ENCODE peak calls at places on chromosomes 2 and 18, in four cellular contexts. S is astrocyte of the spinal cord, V is heart left ventricle, E is thyroid gland. Z is an unnamed sample.

GRCh38 chr18:48222118-48222517 is 187.1 kb downstream of the ZBTB7C start:
- DNase-seq in S (no peak), E (peak), V (no peak), Z (no peak)

GRCh38 chr2:230225486-230225885 is at the start of gene SP140:
- DNase-seq in V (peak), S (no peak), E (no peak), Z (no peak)

GRCh38 chr2:144686518-144687215 is 166.7 kb upstream of the ZEB2 start:
- DNase-seq in S (no peak), V (no peak), E (no peak), Z (no peak)

GRCh38 chr18:9708882-9709877 is 1.1 kb downstream of the RAB31 start:
- DNase-seq in S (no peak), V (no peak), E (no peak), Z (no peak)

GRCh38 chr2:105775809-105776559 is 31.3 kb downstream of the NCK2 start:
- DNase-seq in E (no peak), S (no peak), V (no peak), Z (no peak)

GRCh38 chr2:233410191-233410760 is 56.0 kb downstream of the DGKD start:
- DNase-seq in V (no peak), S (no peak), E (no peak), Z (no peak)

GRCh38 chr18:42446195-42446594 is 491.2 kb downstream of the PIK3C3 start:
- DNase-seq in E (no peak), S (peak), V (no peak), Z (no peak)

GRCh38 chr2:20650412-20650879 is 452 bp downstream of the HS1BP3 start:
- DNase-seq in S (no peak), E (no peak), V (peak), Z (no peak)

GRCh38 chr18:31954349-31954748 is 11.4 kb upstream of the TRAPPC8 start:
- DNase-seq in V (no peak), S (no peak), E (no peak), Z (no peak)

GRCh38 chr2:122739732-122740593 is 984.5 kb downstream of the TSN start:
- DNase-seq in V (no peak), E (no peak), S (no peak), Z (no peak)

GRCh38 chr2:30249354-30249753 is 18.0 kb downstream of the LBH start:
- DNase-seq in V (no peak), E (no peak), S (no peak), Z (no peak)

GRCh38 chr2:105722726-105723297 is 21.9 kb upstream of the NCK2 start:
- DNase-seq in E (no peak), S (no peak), V (no peak), Z (no peak)

GRCh38 chr2:126635281-126635680 is 20.7 kb upstream of the GYPC start:
- DNase-seq in E (no peak), S (peak), V (no peak), Z (no peak)

GRCh38 chr18:48493856-48494255 is 45.0 kb upstream of the CTIF start:
- DNase-seq in E (no peak), S (peak), V (no peak), Z (no peak)

GRCh38 chr2:210994104-210994503 is 437.7 kb downstream of the CPS1 start:
- DNase-seq in S (no peak), V (no peak), E (no peak), Z (no peak)

GRCh38 chr2:32161296-32161695 is 4.4 kb upstream of the SLC30A6 start:
- DNase-seq in S (no peak), E (no peak), V (no peak), Z (no peak)

GRCh38 chr2:220163486-220163885 is 536.1 kb downstream of the SLC4A3 start:
- DNase-seq in E (no peak), V (no peak), S (no peak), Z (no peak)

GRCh38 chr2:220162320-220162719 is 534.9 kb downstream of the SLC4A3 start:
- DNase-seq in V (no peak), S (no peak), E (no peak), Z (peak)

GRCh38 chr2:220166616-220167015 is 539.2 kb downstream of the SLC4A3 start:
- DNase-seq in E (no peak), V (no peak), S (no peak), Z (no peak)

GRCh38 chr2:220167956-220168355 is 540.5 kb downstream of the SLC4A3 start:
- DNase-seq in E (no peak), S (no peak), V (no peak), Z (no peak)

DNA sequence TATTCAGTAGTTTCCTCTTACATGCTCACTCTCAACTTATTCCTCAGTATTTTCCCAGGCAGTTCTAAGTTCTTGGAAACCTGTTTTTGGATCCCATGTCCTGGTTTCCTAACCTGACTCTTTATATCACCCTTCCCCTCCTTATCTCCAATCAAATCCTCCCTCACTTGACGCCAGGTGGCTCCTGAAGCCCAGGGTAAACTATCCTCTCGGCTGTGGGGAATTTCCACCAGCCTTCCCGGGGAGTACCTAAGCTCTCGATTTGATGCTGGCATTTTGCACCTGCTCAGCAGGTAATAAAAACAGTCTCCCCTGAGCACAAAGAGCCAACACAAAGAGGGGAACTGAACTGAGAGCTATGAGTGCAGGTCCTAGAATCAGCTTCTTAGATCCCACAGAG is 538.0 kb downstream of the SLC4A3 start:
- DNase-seq in V (no peak), S (no peak), E (peak), Z (no peak)
- TF ChIP-seq CTCF in V (no peak), S (no peak), E (no peak), Z (no peak)

DNA sequence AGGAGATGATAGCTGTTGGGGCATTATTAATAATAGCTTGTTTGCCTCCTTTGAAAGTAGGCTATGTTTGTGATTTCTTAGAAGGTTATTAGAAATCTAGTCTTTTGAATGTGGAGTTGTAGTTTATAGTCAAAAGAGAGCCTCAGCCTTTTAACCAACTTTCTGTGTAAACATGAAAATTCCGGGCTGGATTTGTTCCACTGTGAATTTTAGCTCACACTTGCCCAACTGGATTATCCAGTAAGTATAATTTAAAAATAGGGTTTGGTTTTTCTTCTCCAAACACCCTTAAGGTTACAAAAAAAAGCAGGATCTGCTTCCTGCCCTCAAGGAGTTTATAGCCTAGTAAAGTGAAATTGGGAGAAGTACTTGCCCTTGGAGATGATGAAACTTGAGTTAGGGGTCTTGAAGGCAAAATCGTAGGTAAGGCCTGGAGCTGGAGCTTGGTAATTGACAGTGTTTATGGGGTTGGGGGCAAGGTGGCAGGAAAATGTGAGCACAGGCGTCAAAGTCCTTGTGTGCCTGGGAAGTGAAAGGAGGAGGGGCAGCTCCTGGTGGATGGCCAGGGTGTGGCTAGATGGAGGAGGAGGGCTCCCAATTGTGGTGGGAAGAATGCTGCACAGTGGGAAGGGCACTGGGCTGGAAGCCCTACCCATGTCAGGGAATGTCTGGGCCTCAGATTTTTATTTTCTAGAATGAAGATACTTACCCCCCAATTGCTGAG is 21.3 kb downstream of the ITGA6 start:
- DNase-seq in V (no peak), E (no peak), S (no peak), Z (no peak)
- H3K4me3 ChIP-seq in V (no peak), E (no peak), S (no peak), Z (no peak)

DNA sequence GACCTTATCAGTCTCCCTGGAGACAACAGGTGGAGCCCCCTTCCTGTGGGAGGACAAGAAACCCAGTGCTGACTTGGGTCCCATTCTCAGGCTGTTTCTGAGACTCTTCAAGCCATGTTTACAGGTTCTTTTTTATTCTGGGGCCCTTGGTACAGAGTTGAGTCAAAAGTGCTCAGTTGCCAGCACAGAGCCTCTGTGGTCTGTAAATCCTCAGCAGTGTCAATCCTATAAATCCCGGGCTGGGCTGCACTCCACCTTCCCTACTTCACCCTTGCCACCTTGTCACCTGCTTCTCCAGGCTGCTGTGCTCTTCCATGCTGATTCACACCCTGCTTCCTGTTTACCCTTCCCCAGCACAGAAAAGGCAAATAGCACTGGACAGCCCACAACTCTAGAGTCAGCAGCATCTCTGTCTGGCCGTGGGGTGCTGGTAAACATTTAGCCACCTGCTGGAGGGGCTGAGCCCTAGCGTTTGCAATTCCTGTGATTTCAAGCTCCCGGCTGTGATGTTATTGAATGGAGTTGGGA is 74.7 kb downstream of the TNFRSF11A start:
- DNase-seq in S (no peak), V (no peak), E (no peak), Z (no peak)
- TF ChIP-seq CTCF in S (peak), V (no peak), E (no peak), Z (no peak)

DNA sequence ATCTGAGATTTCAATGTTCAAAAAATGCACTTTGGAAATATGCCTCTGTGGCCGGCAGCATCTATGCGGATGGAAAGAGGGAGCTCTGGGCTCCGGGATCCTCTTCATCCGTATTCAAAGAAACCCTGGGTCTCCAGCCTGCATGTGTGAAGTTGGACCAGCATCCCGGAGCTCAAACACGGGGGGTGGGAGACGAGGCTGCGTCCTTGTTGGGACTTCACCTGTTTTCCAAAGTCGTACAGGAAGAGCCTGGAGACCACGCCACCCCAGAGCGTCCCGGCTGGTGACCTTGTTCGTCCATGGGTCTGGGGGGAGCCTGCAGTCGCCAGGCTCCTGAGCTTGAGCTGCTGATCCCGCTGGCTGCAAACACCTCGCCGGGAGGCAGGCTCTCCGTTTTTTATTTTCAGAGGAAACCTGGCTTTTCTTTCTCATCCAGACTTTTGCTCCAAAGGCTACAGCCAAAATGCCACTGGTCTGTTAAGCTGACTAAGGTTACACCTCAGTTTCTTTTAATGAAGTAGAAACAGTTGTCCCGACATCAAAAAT is 77.4 kb downstream of the PTGR3 start:
- DNase-seq in E (no peak), S (no peak), V (no peak), Z (no peak)
- H3K4me3 ChIP-seq in E (no peak), S (no peak), V (peak), Z (no peak)

Z was measured in AG04449.